ENCODE peak calls at places on chromosomes 1 and 21, in nine cellular contexts. One of them, this sample, is unnamed.

GRCh38 chr1:227903614-227904501 is 43.9 kb downstream of the WNT9A start:
- DNase-seq in MM.1S: no peak
- DNase-seq in fibroblast of lung: no peak
- DNase-seq in right atrium auricular region: no peak
- DNase-seq in CD4-positive, CD25-positive, alpha-beta regulatory T cell: no peak
- DNase-seq in hepatocyte: no peak
- DNase-seq in RWPE2: no peak
- DNase-seq in sigmoid colon: no peak
- DNase-seq in CD8-positive, alpha-beta T cell: no peak
- DNase-seq in this sample: peak; percentile 71

GRCh38 chr1:221431068-221431651 is 310.7 kb downstream of the DUSP10 start:
- DNase-seq in MM.1S: no peak
- DNase-seq in fibroblast of lung: peak; percentile 75
- DNase-seq in right atrium auricular region: no peak
- DNase-seq in CD4-positive, CD25-positive, alpha-beta regulatory T cell: no peak
- DNase-seq in hepatocyte: no peak
- DNase-seq in RWPE2: no peak
- DNase-seq in sigmoid colon: no peak
- DNase-seq in CD8-positive, alpha-beta T cell: no peak
- DNase-seq in this sample: no peak

GRCh38 chr21:42062543-42063022 is 8.5 kb upstream of the UMODL1 start:
- DNase-seq in MM.1S: peak; percentile 99
- DNase-seq in fibroblast of lung: no peak
- DNase-seq in right atrium auricular region: no peak
- DNase-seq in CD4-positive, CD25-positive, alpha-beta regulatory T cell: peak; percentile 98
- DNase-seq in hepatocyte: no peak
- DNase-seq in RWPE2: no peak
- DNase-seq in sigmoid colon: no peak
- DNase-seq in CD8-positive, alpha-beta T cell: peak; percentile 96
- DNase-seq in this sample: peak; percentile 82

GRCh38 chr1:166069390-166069789 is 97.4 kb downstream of the FAM78B start:
- DNase-seq in MM.1S: peak; percentile 54
- DNase-seq in fibroblast of lung: no peak
- DNase-seq in right atrium auricular region: no peak
- DNase-seq in CD4-positive, CD25-positive, alpha-beta regulatory T cell: no peak
- DNase-seq in hepatocyte: peak; percentile 18
- DNase-seq in RWPE2: no peak
- DNase-seq in sigmoid colon: no peak
- DNase-seq in CD8-positive, alpha-beta T cell: no peak
- DNase-seq in this sample: no peak

GRCh38 chr1:32101233-32101681 is 6.6 kb upstream of the KPNA6 start:
- DNase-seq in MM.1S: no peak
- DNase-seq in fibroblast of lung: peak; percentile 74
- DNase-seq in right atrium auricular region: no peak
- DNase-seq in CD4-positive, CD25-positive, alpha-beta regulatory T cell: no peak
- DNase-seq in hepatocyte: no peak
- DNase-seq in RWPE2: no peak
- DNase-seq in sigmoid colon: no peak
- DNase-seq in CD8-positive, alpha-beta T cell: no peak
- DNase-seq in this sample: no peak

GRCh38 chr21:36627242-36627641 is 71.7 kb upstream of the SIM2 start:
- DNase-seq in MM.1S: no peak
- DNase-seq in fibroblast of lung: peak; percentile 11
- DNase-seq in right atrium auricular region: no peak
- DNase-seq in CD4-positive, CD25-positive, alpha-beta regulatory T cell: no peak
- DNase-seq in hepatocyte: no peak
- DNase-seq in RWPE2: no peak
- DNase-seq in sigmoid colon: no peak
- DNase-seq in CD8-positive, alpha-beta T cell: no peak
- DNase-seq in this sample: no peak

GRCh38 chr1:56773341-56774066 is 45.7 kb downstream of the FYB2 start:
- DNase-seq in MM.1S: no peak
- DNase-seq in fibroblast of lung: no peak
- DNase-seq in right atrium auricular region: no peak
- DNase-seq in CD4-positive, CD25-positive, alpha-beta regulatory T cell: no peak
- DNase-seq in hepatocyte: no peak
- DNase-seq in RWPE2: no peak
- DNase-seq in sigmoid colon: no peak
- DNase-seq in CD8-positive, alpha-beta T cell: no peak
- DNase-seq in this sample: no peak

GRCh38 chr1:41741244-41741643 is 177.5 kb downstream of the HIVEP3 start:
- DNase-seq in MM.1S: no peak
- DNase-seq in fibroblast of lung: no peak
- DNase-seq in right atrium auricular region: no peak
- DNase-seq in CD4-positive, CD25-positive, alpha-beta regulatory T cell: no peak
- DNase-seq in hepatocyte: no peak
- DNase-seq in RWPE2: no peak
- DNase-seq in sigmoid colon: no peak
- DNase-seq in CD8-positive, alpha-beta T cell: no peak
- DNase-seq in this sample: no peak

GRCh38 chr1:199132006-199132405 is 493.2 kb downstream of the PTPRC start:
- DNase-seq in MM.1S: no peak
- DNase-seq in fibroblast of lung: no peak
- DNase-seq in right atrium auricular region: no peak
- DNase-seq in CD4-positive, CD25-positive, alpha-beta regulatory T cell: no peak
- DNase-seq in hepatocyte: no peak
- DNase-seq in RWPE2: no peak
- DNase-seq in sigmoid colon: no peak
- DNase-seq in CD8-positive, alpha-beta T cell: no peak
- DNase-seq in this sample: no peak

GRCh38 chr1:202462342-202463076 is 114.0 kb downstream of the PPP1R12B start:
- DNase-seq in MM.1S: peak; percentile 2
- DNase-seq in fibroblast of lung: no peak
- DNase-seq in right atrium auricular region: no peak
- DNase-seq in CD4-positive, CD25-positive, alpha-beta regulatory T cell: no peak
- DNase-seq in hepatocyte: no peak
- DNase-seq in RWPE2: no peak
- DNase-seq in sigmoid colon: no peak
- DNase-seq in CD8-positive, alpha-beta T cell: no peak
- DNase-seq in this sample: no peak

GRCh38 chr21:27362249-27362648 is 395.4 kb upstream of the ADAMTS5 start:
- DNase-seq in MM.1S: no peak
- DNase-seq in fibroblast of lung: peak; percentile 26
- DNase-seq in right atrium auricular region: no peak
- DNase-seq in CD4-positive, CD25-positive, alpha-beta regulatory T cell: no peak
- DNase-seq in hepatocyte: no peak
- DNase-seq in RWPE2: no peak
- DNase-seq in sigmoid colon: no peak
- DNase-seq in CD8-positive, alpha-beta T cell: no peak
- DNase-seq in this sample: no peak

GRCh38 chr1:208576425-208576824 is 332.2 kb upstream of the PLXNA2 start:
- DNase-seq in MM.1S: no peak
- DNase-seq in fibroblast of lung: no peak
- DNase-seq in right atrium auricular region: no peak
- DNase-seq in CD4-positive, CD25-positive, alpha-beta regulatory T cell: no peak
- DNase-seq in hepatocyte: no peak
- DNase-seq in RWPE2: no peak
- DNase-seq in sigmoid colon: no peak
- DNase-seq in CD8-positive, alpha-beta T cell: no peak
- DNase-seq in this sample: no peak

GRCh38 chr1:185073725-185074124 is 28.4 kb downstream of the RNF2 start:
- DNase-seq in MM.1S: no peak
- DNase-seq in fibroblast of lung: no peak
- DNase-seq in right atrium auricular region: no peak
- DNase-seq in CD4-positive, CD25-positive, alpha-beta regulatory T cell: no peak
- DNase-seq in hepatocyte: no peak
- DNase-seq in RWPE2: no peak
- DNase-seq in sigmoid colon: no peak
- DNase-seq in CD8-positive, alpha-beta T cell: no peak
- DNase-seq in this sample: no peak

DNA sequence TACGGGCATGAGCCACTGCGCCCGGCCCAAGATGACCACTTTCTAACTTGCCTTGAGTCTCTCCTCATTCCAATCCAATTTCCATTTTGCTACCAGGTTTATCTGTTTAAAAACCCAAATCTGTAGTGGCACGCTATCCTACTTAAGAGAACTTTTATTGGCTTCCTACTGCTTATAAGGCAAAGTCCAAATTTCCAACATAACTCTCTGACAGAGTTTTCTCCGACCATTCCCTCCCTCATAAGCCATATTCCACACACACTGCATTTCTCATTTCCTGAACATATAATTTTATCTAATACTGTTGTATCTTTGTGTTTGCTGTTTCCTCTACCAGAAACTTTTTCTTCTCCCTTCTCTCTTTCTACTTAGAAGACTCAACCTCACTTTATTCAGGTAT is 15.2 kb downstream of the SF3A3 start:
- DNase-seq in MM.1S: no peak
- DNase-seq in fibroblast of lung: no peak
- DNase-seq in right atrium auricular region: no peak
- DNase-seq in CD4-positive, CD25-positive, alpha-beta regulatory T cell: no peak
- DNase-seq in hepatocyte: no peak
- DNase-seq in RWPE2: no peak
- DNase-seq in sigmoid colon: no peak
- DNase-seq in CD8-positive, alpha-beta T cell: no peak
- DNase-seq in this sample: no peak
- H3K4me3 ChIP-seq in MM.1S: no peak overlapping the region
- H3K4me3 ChIP-seq in fibroblast of lung: no peak overlapping the region
- H3K4me3 ChIP-seq in right atrium auricular region: no peak overlapping the region
- H3K4me3 ChIP-seq in CD4-positive, CD25-positive, alpha-beta regulatory T cell: no peak overlapping the region
- H3K4me3 ChIP-seq in hepatocyte: no peak overlapping the region
- H3K4me3 ChIP-seq in RWPE2: no peak overlapping the region
- H3K4me3 ChIP-seq in sigmoid colon: no peak overlapping the region
- H3K4me3 ChIP-seq in CD8-positive, alpha-beta T cell: no peak overlapping the region
- H3K4me3 ChIP-seq in this sample: no peak overlapping the region

GRCh38 chr1:157133431-157133830 is 4.8 kb downstream of the ETV3 start:
- DNase-seq in MM.1S: no peak
- DNase-seq in fibroblast of lung: no peak
- DNase-seq in right atrium auricular region: no peak
- DNase-seq in CD4-positive, CD25-positive, alpha-beta regulatory T cell: peak; percentile 32
- DNase-seq in hepatocyte: no peak
- DNase-seq in RWPE2: no peak
- DNase-seq in sigmoid colon: no peak
- DNase-seq in CD8-positive, alpha-beta T cell: no peak
- DNase-seq in this sample: no peak
- H3K4me1 ChIP-seq in MM.1S: peaks cover 53% of the 10 kb centered on the region
- H3K4me1 ChIP-seq in fibroblast of lung: peaks cover 8% of the 10 kb centered on the region
- H3K4me1 ChIP-seq in right atrium auricular region: no peaks in the 10 kb centered on the region
- H3K4me1 ChIP-seq in CD4-positive, CD25-positive, alpha-beta regulatory T cell: peaks cover 55% of the 10 kb centered on the region
- H3K4me1 ChIP-seq in hepatocyte: peaks cover 26% of the 10 kb centered on the region
- H3K4me1 ChIP-seq in RWPE2: peaks cover 14% of the 10 kb centered on the region
- H3K4me1 ChIP-seq in sigmoid colon: peaks cover 22% of the 10 kb centered on the region
- H3K4me1 ChIP-seq in CD8-positive, alpha-beta T cell: peaks cover 61% of the 10 kb centered on the region
- H3K4me1 ChIP-seq in this sample: peaks cover 10% of the 10 kb centered on the region

GRCh38 chr1:61119085-61119484 is 36.7 kb downstream of the NFIA start:
- DNase-seq in MM.1S: no peak
- DNase-seq in fibroblast of lung: no peak
- DNase-seq in right atrium auricular region: no peak
- DNase-seq in CD4-positive, CD25-positive, alpha-beta regulatory T cell: no peak
- DNase-seq in hepatocyte: peak; percentile 25
- DNase-seq in RWPE2: no peak
- DNase-seq in sigmoid colon: no peak
- DNase-seq in CD8-positive, alpha-beta T cell: no peak
- DNase-seq in this sample: no peak

GRCh38 chr1:61120307-61120840 is 38.0 kb downstream of the NFIA start:
- DNase-seq in MM.1S: no peak
- DNase-seq in fibroblast of lung: no peak
- DNase-seq in right atrium auricular region: no peak
- DNase-seq in CD4-positive, CD25-positive, alpha-beta regulatory T cell: no peak
- DNase-seq in hepatocyte: no peak
- DNase-seq in RWPE2: no peak
- DNase-seq in sigmoid colon: no peak
- DNase-seq in CD8-positive, alpha-beta T cell: no peak
- DNase-seq in this sample: no peak

GRCh38 chr1:61122389-61122788 is 40.0 kb downstream of the NFIA start:
- DNase-seq in MM.1S: no peak
- DNase-seq in fibroblast of lung: no peak
- DNase-seq in right atrium auricular region: no peak
- DNase-seq in CD4-positive, CD25-positive, alpha-beta regulatory T cell: no peak
- DNase-seq in hepatocyte: no peak
- DNase-seq in RWPE2: no peak
- DNase-seq in sigmoid colon: no peak
- DNase-seq in CD8-positive, alpha-beta T cell: no peak
- DNase-seq in this sample: no peak

GRCh38 chr1:61121631-61122030 is 39.3 kb downstream of the NFIA start:
- DNase-seq in MM.1S: no peak
- DNase-seq in fibroblast of lung: no peak
- DNase-seq in right atrium auricular region: no peak
- DNase-seq in CD4-positive, CD25-positive, alpha-beta regulatory T cell: no peak
- DNase-seq in hepatocyte: no peak
- DNase-seq in RWPE2: no peak
- DNase-seq in sigmoid colon: no peak
- DNase-seq in CD8-positive, alpha-beta T cell: no peak
- DNase-seq in this sample: no peak

DNA sequence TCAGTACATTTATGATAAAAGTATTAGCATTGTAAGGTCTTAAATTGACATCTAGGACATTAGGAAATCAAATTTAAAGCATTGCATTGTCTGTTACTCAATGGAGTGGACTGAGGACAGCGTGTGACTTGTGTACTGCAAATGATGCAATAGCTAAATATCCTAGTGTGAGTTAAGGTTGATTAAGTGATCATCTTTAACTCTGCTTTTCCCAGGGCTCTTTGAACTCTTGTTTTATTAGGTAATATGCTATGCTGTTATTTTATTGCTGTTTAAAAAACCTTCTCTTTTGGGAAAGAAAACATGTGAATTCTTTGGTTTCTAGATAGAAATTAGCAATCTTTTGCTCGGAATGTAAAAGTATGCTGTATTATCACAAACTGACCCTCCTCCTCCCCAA is 38.6 kb downstream of the NFIA start:
- DNase-seq in MM.1S: no peak
- DNase-seq in fibroblast of lung: peak; percentile 65
- DNase-seq in right atrium auricular region: no peak
- DNase-seq in CD4-positive, CD25-positive, alpha-beta regulatory T cell: no peak
- DNase-seq in hepatocyte: no peak
- DNase-seq in RWPE2: no peak
- DNase-seq in sigmoid colon: no peak
- DNase-seq in CD8-positive, alpha-beta T cell: no peak
- DNase-seq in this sample: no peak
- H3K27ac ChIP-seq in MM.1S: no peak overlapping the region
- H3K27ac ChIP-seq in fibroblast of lung: no peak overlapping the region
- H3K27ac ChIP-seq in right atrium auricular region: peak overlapping the region; percentile 66
- H3K27ac ChIP-seq in CD4-positive, CD25-positive, alpha-beta regulatory T cell: no peak overlapping the region
- H3K27ac ChIP-seq in hepatocyte: peak overlapping the region; percentile 0
- H3K27ac ChIP-seq in RWPE2: peak overlapping the region; percentile 13
- H3K27ac ChIP-seq in sigmoid colon: peak overlapping the region; percentile 62
- H3K27ac ChIP-seq in CD8-positive, alpha-beta T cell: no peak overlapping the region
- H3K27ac ChIP-seq in this sample: no peak overlapping the region

DNA sequence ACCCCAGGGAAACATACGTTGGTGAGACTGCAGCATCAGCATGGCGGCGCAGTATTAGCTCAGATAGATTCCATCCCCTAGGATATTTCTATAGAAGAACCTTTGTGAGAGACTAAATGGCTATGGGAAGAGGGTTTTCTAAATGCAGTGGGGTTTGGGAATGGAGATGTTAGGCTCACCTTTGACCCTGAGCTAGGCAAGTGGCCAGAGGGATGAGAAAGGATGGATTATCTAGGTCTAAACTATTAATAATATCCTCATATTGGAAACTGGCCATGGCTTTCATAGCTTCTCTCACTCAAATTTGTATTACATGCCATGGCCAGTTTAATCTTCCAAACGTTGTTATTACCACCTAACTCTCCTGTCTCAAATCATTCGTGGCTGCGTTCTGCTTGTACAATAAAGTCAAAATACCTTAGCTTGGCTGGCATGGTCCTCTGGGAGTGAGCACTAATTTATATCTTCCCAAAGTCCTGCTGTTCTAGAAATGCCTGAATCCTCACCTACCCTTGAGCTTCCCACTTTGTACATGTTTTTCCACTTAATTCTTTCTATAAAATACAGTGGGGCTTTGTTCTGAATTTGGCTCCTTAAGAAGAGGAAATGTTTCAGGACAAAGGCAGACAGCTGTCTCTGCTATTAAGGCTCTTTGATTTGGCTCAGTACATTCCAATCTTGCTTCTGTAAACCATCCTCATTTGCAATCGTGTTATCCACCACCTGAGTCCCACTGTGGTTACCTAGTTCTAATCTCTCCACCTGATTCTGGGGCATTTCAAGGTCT is 31.0 kb upstream of the COG2 start:
- DNase-seq in MM.1S: no peak
- DNase-seq in fibroblast of lung: no peak
- DNase-seq in right atrium auricular region: no peak
- DNase-seq in CD4-positive, CD25-positive, alpha-beta regulatory T cell: no peak
- DNase-seq in hepatocyte: no peak
- DNase-seq in RWPE2: no peak
- DNase-seq in sigmoid colon: no peak
- DNase-seq in CD8-positive, alpha-beta T cell: no peak
- DNase-seq in this sample: no peak
- H3K4me3 ChIP-seq in MM.1S: no peak overlapping the region
- H3K4me3 ChIP-seq in fibroblast of lung: no peak overlapping the region
- H3K4me3 ChIP-seq in right atrium auricular region: no peak overlapping the region
- H3K4me3 ChIP-seq in CD4-positive, CD25-positive, alpha-beta regulatory T cell: no peak overlapping the region
- H3K4me3 ChIP-seq in hepatocyte: no peak overlapping the region
- H3K4me3 ChIP-seq in RWPE2: no peak overlapping the region
- H3K4me3 ChIP-seq in sigmoid colon: no peak overlapping the region
- H3K4me3 ChIP-seq in CD8-positive, alpha-beta T cell: no peak overlapping the region
- H3K4me3 ChIP-seq in this sample: no peak overlapping the region